ENCODE peak calls at places on chromosomes 6 and 20, in five cellular contexts. H, T, X, W and K are unnamed samples.

GRCh38 chr6:71012871-71013456 is 56.1 kb upstream of the B3GAT2 start:
- DNase-seq in H (peak), T (peak), X (peak), W (peak), K (peak)

GRCh38 chr20:51643390-51643789 is 100.9 kb upstream of the NFATC2 start:
- DNase-seq in H (no peak), T (no peak), X (no peak), W (no peak), K (no peak)

GRCh38 chr6:43532201-43532600 is 15.3 kb downstream of the POLR1C start:
- DNase-seq in H (no peak), T (no peak), X (peak), W (no peak), K (no peak)

GRCh38 chr20:39778847-39779641 is 816.9 kb downstream of the DHX35 start:
- DNase-seq in H (no peak), T (no peak), X (peak), W (no peak), K (no peak)

GRCh38 chr6:41443616-41444525 is 102.3 kb upstream of the FOXP4 start:
- DNase-seq in H (no peak), T (no peak), X (no peak), W (peak), K (no peak)

GRCh38 chr6:98833101-98834059 is 994 bp upstream of the POU3F2 start:
- DNase-seq in H (peak), T (peak), X (peak), W (peak), K (no peak)

GRCh38 chr6:125791151-125791819 is 525 bp downstream of the NCOA7 start:
- DNase-seq in H (peak), T (peak), X (peak), W (peak), K (peak)

GRCh38 chr6:11828185-11828897 is 49.7 kb upstream of the ADTRP start:
- DNase-seq in H (no peak), T (no peak), X (peak), W (no peak), K (no peak)

GRCh38 chr6:168583821-168584220 is 142.8 kb downstream of the SMOC2 start:
- DNase-seq in H (no peak), T (no peak), X (no peak), W (no peak), K (no peak)

GRCh38 chr20:25128649-25129048 is 46.7 kb upstream of the VSX1 start:
- DNase-seq in H (no peak), T (no peak), X (no peak), W (no peak), K (no peak)

GRCh38 chr6:42007753-42008528 is 42.4 kb upstream of the TAF8 start:
- DNase-seq in H (no peak), T (no peak), X (no peak), W (no peak), K (no peak)

GRCh38 chr6:49151957-49152356 is 311.1 kb downstream of the MMUT start:
- DNase-seq in H (no peak), T (no peak), X (no peak), W (no peak), K (no peak)

GRCh38 chr6:20447157-20447556 is 45.5 kb downstream of the E2F3 start:
- DNase-seq in H (no peak), T (no peak), X (peak), W (peak), K (no peak)